ENCODE peak calls at places on chromosomes 12 and 14, in six cellular contexts. S is endothelial cell of umbilical vein, D is neural progenitor cell, C is GM10248, P is cardiac fibroblast, X is GM20000. I is an unnamed sample.

GRCh38 chr14:65604535-65604934 is 192.0 kb downstream of the FUT8 start:
- DNase-seq in D (no peak), S (no peak), C (no peak), P (no peak), X (no peak), I (no peak)

GRCh38 chr12:46555379-46555778 is 182.8 kb upstream of the SLC38A2 start:
- DNase-seq in P (peak), X (no peak), C (no peak), S (no peak), D (no peak), I (no peak)

GRCh38 chr14:100871234-100872186 is 32.0 kb downstream of the RTL1 start:
- DNase-seq in X (no peak), C (no peak), S (peak), D (no peak), P (peak), I (no peak)

GRCh38 chr12:131077931-131078391 is 124.3 kb downstream of the ADGRD1 start:
- DNase-seq in X (no peak), D (no peak), S (no peak), P (no peak), C (no peak), I (no peak)

GRCh38 chr12:50197297-50197727 is 30.1 kb upstream of the CERS5 start:
- DNase-seq in X (no peak), P (peak), D (no peak), C (no peak), S (peak), I (no peak)

GRCh38 chr12:19036673-19037357 is 92.7 kb upstream of the PLEKHA5 start:
- DNase-seq in X (no peak), C (no peak), P (peak), S (peak), D (no peak), I (no peak)

GRCh38 chr12:114744285-114744684 is 60.3 kb upstream of the TBX3 start:
- DNase-seq in P (no peak), D (no peak), C (no peak), S (no peak), X (no peak), I (no peak)

GRCh38 chr14:91250912-91251311 is 6.4 kb upstream of the GPR68 start:
- DNase-seq in S (no peak), P (no peak), D (no peak), C (no peak), X (no peak), I (no peak)

GRCh38 chr12:50845021-50845647 is 2.4 kb downstream of the TMPRSS12 start:
- DNase-seq in X (no peak), S (no peak), P (no peak), C (no peak), D (no peak), I (no peak)

GRCh38 chr12:93127107-93127560 is 198.0 kb upstream of the EEA1 start:
- DNase-seq in S (no peak), D (no peak), X (no peak), C (no peak), P (no peak), I (no peak)

DNA sequence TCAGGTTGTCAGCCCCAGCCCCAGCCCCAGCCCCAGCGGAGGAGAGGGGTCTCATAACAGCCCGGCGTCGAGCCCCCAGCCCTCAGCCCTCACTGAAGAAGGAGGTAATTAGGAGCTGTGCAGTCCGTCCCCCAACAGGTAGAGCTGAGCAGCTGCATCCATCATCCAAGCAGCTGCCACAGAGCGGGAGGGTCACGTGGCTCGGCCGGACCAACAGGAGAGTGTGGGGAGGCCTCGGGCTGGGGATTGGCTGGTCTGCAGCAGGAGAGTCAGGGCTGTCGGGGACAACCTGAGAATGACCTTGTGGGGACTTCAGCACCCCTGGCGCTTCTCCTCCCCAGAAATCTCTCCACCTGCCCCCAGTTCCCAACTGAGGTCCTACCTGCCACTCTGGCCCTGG is 29.6 kb downstream of the SMUG1 start:
- DNase-seq in P (no peak), X (peak), D (peak), C (peak), S (no peak), I (peak)
- TF ChIP-seq CTCF in P (no peak), X (no peak), D (peak), C (no peak), S (no peak), I (no peak)

GRCh38 chr12:75438052-75438754 is 42.4 kb upstream of the GLIPR1 start:
- DNase-seq in X (no peak), D (no peak), S (no peak), P (no peak), C (no peak), I (no peak)

GRCh38 chr12:75439048-75439447 is 41.5 kb upstream of the GLIPR1 start:
- DNase-seq in C (no peak), P (no peak), X (no peak), D (no peak), S (no peak), I (no peak)

GRCh38 chr12:75439930-75440329 is 40.6 kb upstream of the GLIPR1 start:
- DNase-seq in C (no peak), S (no peak), X (no peak), P (no peak), D (no peak), I (no peak)

GRCh38 chr12:75437564-75437963 is 43.0 kb upstream of the GLIPR1 start:
- DNase-seq in P (peak), C (peak), S (peak), D (no peak), X (no peak), I (no peak)
- TF ChIP-seq CTCF in P (peak), C (no peak), S (peak), D (no peak), X (no peak), I (no peak)

GRCh38 chr14:26394114-26394855 is 203.5 kb downstream of the NOVA1 start:
- DNase-seq in D (peak), C (no peak), X (no peak), S (peak), P (peak), I (no peak)
- TF ChIP-seq CTCF in D (peak), C (no peak), X (no peak), S (no peak), P (peak), I (no peak)

GRCh38 chr14:57189070-57189469 is 79.6 kb downstream of the EXOC5 start:
- DNase-seq in C (no peak), P (peak), X (no peak), D (peak), S (no peak), I (no peak)
- TF ChIP-seq CTCF in C (no peak), P (peak), X (no peak), D (peak), S (no peak), I (no peak)

DNA sequence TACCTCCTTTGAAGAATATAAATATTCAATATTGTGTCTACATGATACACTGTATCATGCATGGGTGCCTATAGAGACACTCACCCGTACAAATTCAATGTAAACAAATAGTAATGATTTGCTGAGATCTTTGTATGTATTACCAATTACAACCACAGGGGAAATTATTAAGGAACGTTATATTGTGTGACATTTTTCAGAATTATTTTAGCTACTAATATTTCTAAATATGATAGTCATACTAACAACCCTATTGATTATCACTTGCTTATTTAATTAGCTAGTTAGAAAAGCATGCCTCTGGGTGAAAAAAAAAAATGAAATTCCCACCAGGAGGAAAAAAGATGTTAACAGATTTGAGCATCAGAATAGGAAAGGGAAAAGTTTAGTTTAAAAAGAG is 2.1 kb downstream of the SOX5 start:
- DNase-seq in P (no peak), C (no peak), D (no peak), X (no peak), S (no peak), I (no peak)
- TF ChIP-seq CTCF in P (no peak), C (no peak), D (peak), X (no peak), S (no peak), I (no peak)

GRCh38 chr12:8846305-8846704 is 23.9 kb downstream of the A2ML1 start:
- DNase-seq in C (no peak), S (no peak), P (no peak), X (no peak), D (no peak), I (no peak)
- TF ChIP-seq CTCF in C (no peak), S (no peak), P (no peak), X (no peak), D (no peak), I (no peak)

I was measured in nephron progenitor cell.